ENCODE peak calls at places on chromosomes 2 and 18, in seven cellular contexts. One of them, this sample, is unnamed. For H3K4me1 and H3K27me3, the result is how much of the 10 kb centered on the place peaks cover.

GRCh38 chr2:36362291-36362690 is 6.7 kb downstream of the CRIM1 start:
- DNase-seq in uterus: no peak
- DNase-seq in mammary epithelial cell: peak
- DNase-seq in neuronal stem cell: no peak
- DNase-seq in ovary: no peak
- DNase-seq in Panc1: no peak
- DNase-seq in upper lobe of right lung: no peak
- DNase-seq in this sample: no peak

GRCh38 chr2:202032841-202033316 is 776 bp upstream of the FZD7 start:
- DNase-seq in mammary epithelial cell: peak
- DNase-seq in neuronal stem cell: peak
- DNase-seq in uterus: peak
- DNase-seq in Panc1: no peak
- DNase-seq in ovary: peak
- DNase-seq in upper lobe of right lung: peak
- DNase-seq in this sample: peak

GRCh38 chr2:207682557-207682956 is 28.9 kb upstream of the CCNYL1 start:
- DNase-seq in Panc1: no peak
- DNase-seq in upper lobe of right lung: no peak
- DNase-seq in uterus: no peak
- DNase-seq in neuronal stem cell: no peak
- DNase-seq in ovary: no peak
- DNase-seq in mammary epithelial cell: no peak
- DNase-seq in this sample: no peak

GRCh38 chr2:88081924-88082609 is 14.4 kb downstream of the SMYD1 start:
- DNase-seq in Panc1: no peak
- DNase-seq in mammary epithelial cell: no peak
- DNase-seq in upper lobe of right lung: no peak
- DNase-seq in uterus: no peak
- DNase-seq in neuronal stem cell: no peak
- DNase-seq in ovary: no peak
- DNase-seq in this sample: no peak

GRCh38 chr2:219168932-219169331 is 897 bp downstream of the SLC23A3 start:
- DNase-seq in Panc1: no peak
- DNase-seq in uterus: no peak
- DNase-seq in mammary epithelial cell: no peak
- DNase-seq in neuronal stem cell: no peak
- DNase-seq in upper lobe of right lung: no peak
- DNase-seq in ovary: peak
- DNase-seq in this sample: no peak

GRCh38 chr2:218400167-218400929 is 680 bp downstream of the CTDSP1 start:
- DNase-seq in upper lobe of right lung: peak
- DNase-seq in Panc1: no peak
- DNase-seq in neuronal stem cell: peak
- DNase-seq in mammary epithelial cell: peak
- DNase-seq in ovary: peak
- DNase-seq in uterus: peak
- DNase-seq in this sample: peak

GRCh38 chr2:112257575-112257974 is 2.7 kb upstream of the ZC3H8 start:
- DNase-seq in upper lobe of right lung: no peak
- DNase-seq in ovary: no peak
- DNase-seq in mammary epithelial cell: peak
- DNase-seq in Panc1: no peak
- DNase-seq in neuronal stem cell: no peak
- DNase-seq in uterus: no peak
- DNase-seq in this sample: no peak

GRCh38 chr2:232697807-232698110 is 628 bp downstream of the GIGYF2 start:
- DNase-seq in Panc1: no peak
- DNase-seq in mammary epithelial cell: no peak
- DNase-seq in ovary: no peak
- DNase-seq in upper lobe of right lung: no peak
- DNase-seq in neuronal stem cell: no peak
- DNase-seq in uterus: no peak
- DNase-seq in this sample: no peak

GRCh38 chr2:95268208-95269035 is 5.8 kb upstream of the PROM2 start:
- DNase-seq in Panc1: no peak
- DNase-seq in uterus: peak
- DNase-seq in ovary: no peak
- DNase-seq in mammary epithelial cell: no peak
- DNase-seq in upper lobe of right lung: peak
- DNase-seq in neuronal stem cell: no peak
- DNase-seq in this sample: peak

GRCh38 chr2:149860276-149860921 is 272.8 kb upstream of the MMADHC start:
- DNase-seq in upper lobe of right lung: no peak
- DNase-seq in mammary epithelial cell: no peak
- DNase-seq in uterus: peak
- DNase-seq in neuronal stem cell: no peak
- DNase-seq in Panc1: no peak
- DNase-seq in ovary: no peak
- DNase-seq in this sample: peak

GRCh38 chr18:13379062-13379800 is 160.7 kb downstream of the LDLRAD4 start:
- DNase-seq in mammary epithelial cell: no peak
- DNase-seq in uterus: no peak
- DNase-seq in upper lobe of right lung: no peak
- DNase-seq in neuronal stem cell: no peak
- DNase-seq in ovary: no peak
- DNase-seq in Panc1: no peak
- DNase-seq in this sample: no peak

GRCh38 chr2:200862532-200863000 is 1.9 kb downstream of the CLK1 start:
- DNase-seq in ovary: no peak
- DNase-seq in Panc1: no peak
- DNase-seq in upper lobe of right lung: no peak
- DNase-seq in mammary epithelial cell: peak
- DNase-seq in uterus: no peak
- DNase-seq in neuronal stem cell: no peak
- DNase-seq in this sample: no peak

GRCh38 chr18:41353726-41354125 is 601.3 kb upstream of the PIK3C3 start:
- DNase-seq in uterus: no peak
- DNase-seq in Panc1: no peak
- DNase-seq in upper lobe of right lung: no peak
- DNase-seq in ovary: no peak
- DNase-seq in mammary epithelial cell: no peak
- DNase-seq in neuronal stem cell: no peak
- DNase-seq in this sample: no peak

GRCh38 chr2:46333912-46334311 is 36.7 kb downstream of the EPAS1 start:
- DNase-seq in upper lobe of right lung: no peak
- DNase-seq in Panc1: no peak
- DNase-seq in mammary epithelial cell: no peak
- DNase-seq in uterus: no peak
- DNase-seq in ovary: no peak
- DNase-seq in neuronal stem cell: no peak
- DNase-seq in this sample: peak

GRCh38 chr18:25239636-25240468 is 112.1 kb downstream of the ZNF521 start:
- DNase-seq in neuronal stem cell: no peak
- DNase-seq in Panc1: no peak
- DNase-seq in mammary epithelial cell: no peak
- DNase-seq in uterus: no peak
- DNase-seq in upper lobe of right lung: no peak
- DNase-seq in ovary: no peak
- DNase-seq in this sample: no peak

GRCh38 chr18:25248755-25249154 is 103.2 kb downstream of the ZNF521 start:
- DNase-seq in mammary epithelial cell: no peak
- DNase-seq in upper lobe of right lung: no peak
- DNase-seq in Panc1: no peak
- DNase-seq in uterus: no peak
- DNase-seq in ovary: no peak
- DNase-seq in neuronal stem cell: no peak
- DNase-seq in this sample: no peak

GRCh38 chr18:25247725-25248124 is 104.2 kb downstream of the ZNF521 start:
- DNase-seq in ovary: no peak
- DNase-seq in neuronal stem cell: no peak
- DNase-seq in upper lobe of right lung: no peak
- DNase-seq in uterus: no peak
- DNase-seq in mammary epithelial cell: no peak
- DNase-seq in Panc1: no peak
- DNase-seq in this sample: no peak

GRCh38 chr18:25245299-25245698 is 106.7 kb downstream of the ZNF521 start:
- DNase-seq in mammary epithelial cell: no peak
- DNase-seq in uterus: no peak
- DNase-seq in neuronal stem cell: no peak
- DNase-seq in Panc1: no peak
- DNase-seq in upper lobe of right lung: no peak
- DNase-seq in ovary: no peak
- DNase-seq in this sample: no peak

GRCh38 chr18:25244170-25244569 is 107.8 kb downstream of the ZNF521 start:
- DNase-seq in Panc1: no peak
- DNase-seq in ovary: no peak
- DNase-seq in uterus: no peak
- DNase-seq in mammary epithelial cell: no peak
- DNase-seq in neuronal stem cell: no peak
- DNase-seq in upper lobe of right lung: no peak
- DNase-seq in this sample: no peak
- H3K4me1 ChIP-seq in Panc1: under half
- H3K4me1 ChIP-seq in ovary: under half
- H3K4me1 ChIP-seq in uterus: under half
- H3K4me1 ChIP-seq in mammary epithelial cell: under half
- H3K4me1 ChIP-seq in neuronal stem cell: under half
- H3K4me1 ChIP-seq in upper lobe of right lung: under half
- H3K4me1 ChIP-seq in this sample: under half

GRCh38 chr2:148599112-148599991 is 45.2 kb upstream of the EPC2 start:
- DNase-seq in mammary epithelial cell: no peak
- DNase-seq in uterus: no peak
- DNase-seq in neuronal stem cell: no peak
- DNase-seq in upper lobe of right lung: no peak
- DNase-seq in ovary: no peak
- DNase-seq in Panc1: no peak
- DNase-seq in this sample: no peak

GRCh38 chr2:148602918-148603561 is 41.5 kb upstream of the EPC2 start:
- DNase-seq in upper lobe of right lung: no peak
- DNase-seq in Panc1: no peak
- DNase-seq in uterus: no peak
- DNase-seq in ovary: no peak
- DNase-seq in neuronal stem cell: no peak
- DNase-seq in mammary epithelial cell: no peak
- DNase-seq in this sample: no peak

GRCh38 chr2:148604927-148605326 is 39.6 kb upstream of the EPC2 start:
- DNase-seq in mammary epithelial cell: peak
- DNase-seq in upper lobe of right lung: no peak
- DNase-seq in Panc1: no peak
- DNase-seq in uterus: no peak
- DNase-seq in neuronal stem cell: no peak
- DNase-seq in ovary: no peak
- DNase-seq in this sample: no peak

GRCh38 chr2:148607553-148607952 is 37.0 kb upstream of the EPC2 start:
- DNase-seq in upper lobe of right lung: no peak
- DNase-seq in neuronal stem cell: no peak
- DNase-seq in uterus: no peak
- DNase-seq in Panc1: no peak
- DNase-seq in ovary: no peak
- DNase-seq in mammary epithelial cell: peak
- DNase-seq in this sample: no peak

GRCh38 chr2:148603562-148603920 is 41.0 kb upstream of the EPC2 start:
- DNase-seq in upper lobe of right lung: no peak
- DNase-seq in mammary epithelial cell: no peak
- DNase-seq in neuronal stem cell: no peak
- DNase-seq in uterus: no peak
- DNase-seq in ovary: no peak
- DNase-seq in Panc1: no peak
- DNase-seq in this sample: no peak
- H3K27me3 ChIP-seq in upper lobe of right lung: under half
- H3K27me3 ChIP-seq in mammary epithelial cell: under half
- H3K27me3 ChIP-seq in neuronal stem cell: under half
- H3K27me3 ChIP-seq in uterus: under half
- H3K27me3 ChIP-seq in ovary: under half
- H3K27me3 ChIP-seq in Panc1: under half
- H3K27me3 ChIP-seq in this sample: under half

DNA sequence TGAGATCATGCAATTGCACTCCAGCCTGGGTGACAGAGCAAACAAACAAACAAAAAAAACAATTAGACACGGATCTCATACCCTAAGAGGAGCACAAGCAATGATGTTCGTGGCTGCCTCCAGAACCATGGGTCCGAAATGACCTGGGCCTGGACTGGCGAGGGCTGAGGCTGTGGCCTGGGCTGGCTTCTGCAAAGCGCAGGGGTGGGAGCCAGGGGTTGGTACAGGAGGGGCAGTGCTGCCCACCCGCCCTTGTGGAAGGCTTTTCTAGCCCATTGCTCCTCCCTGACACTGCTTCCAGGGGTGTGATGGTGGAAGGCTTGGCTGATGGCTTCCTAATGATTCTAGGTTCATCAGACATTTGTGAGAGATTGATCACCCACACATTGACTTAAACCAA is 167.8 kb downstream of the FHOD3 start:
- DNase-seq in uterus: no peak
- DNase-seq in upper lobe of right lung: no peak
- DNase-seq in Panc1: no peak
- DNase-seq in neuronal stem cell: no peak
- DNase-seq in ovary: no peak
- DNase-seq in mammary epithelial cell: no peak
- DNase-seq in this sample: no peak
- H3K4me1 ChIP-seq in uterus: under half
- H3K4me1 ChIP-seq in upper lobe of right lung: under half
- H3K4me1 ChIP-seq in Panc1: under half
- H3K4me1 ChIP-seq in neuronal stem cell: under half
- H3K4me1 ChIP-seq in ovary: under half
- H3K4me1 ChIP-seq in mammary epithelial cell: under half
- H3K4me1 ChIP-seq in this sample: under half

GRCh38 chr2:240032406-240033329 is 2.4 kb upstream of the OR6B2 start:
- DNase-seq in Panc1: no peak
- DNase-seq in neuronal stem cell: no peak
- DNase-seq in mammary epithelial cell: no peak
- DNase-seq in uterus: no peak
- DNase-seq in upper lobe of right lung: no peak
- DNase-seq in ovary: no peak
- DNase-seq in this sample: no peak
- H3K27me3 ChIP-seq in Panc1: under half
- H3K27me3 ChIP-seq in neuronal stem cell: under half
- H3K27me3 ChIP-seq in mammary epithelial cell: under half
- H3K27me3 ChIP-seq in uterus: under half
- H3K27me3 ChIP-seq in upper lobe of right lung: under half
- H3K27me3 ChIP-seq in ovary: under half
- H3K27me3 ChIP-seq in this sample: under half

DNA sequence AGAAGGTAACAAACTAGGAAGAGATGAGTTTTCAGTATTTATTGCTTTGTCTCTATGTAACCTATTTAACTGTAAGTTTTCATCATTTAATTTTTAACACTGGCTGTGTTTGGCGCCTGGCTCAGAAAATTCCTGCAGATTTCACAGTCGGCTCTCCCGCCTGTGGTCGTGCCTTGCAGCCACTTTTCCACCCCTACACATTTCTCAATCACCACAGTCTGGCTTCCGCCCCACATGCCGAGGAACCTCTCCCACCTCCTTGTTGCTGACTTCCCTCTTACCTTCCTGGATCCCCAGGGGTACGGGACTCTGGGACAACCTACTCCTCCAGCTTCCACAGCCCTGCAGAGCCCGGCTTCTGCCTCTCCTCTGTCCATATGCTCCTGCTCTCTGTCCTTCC is 41.6 kb upstream of the MGAT4A start:
- DNase-seq in upper lobe of right lung: no peak
- DNase-seq in Panc1: no peak
- DNase-seq in neuronal stem cell: no peak
- DNase-seq in ovary: no peak
- DNase-seq in mammary epithelial cell: no peak
- DNase-seq in uterus: no peak
- DNase-seq in this sample: no peak
- H3K4me1 ChIP-seq in upper lobe of right lung: under half
- H3K4me1 ChIP-seq in Panc1: under half
- H3K4me1 ChIP-seq in neuronal stem cell: under half
- H3K4me1 ChIP-seq in ovary: under half
- H3K4me1 ChIP-seq in mammary epithelial cell: under half
- H3K4me1 ChIP-seq in uterus: under half
- H3K4me1 ChIP-seq in this sample: under half

GRCh38 chr2:74597456-74597855 is 42.9 kb downstream of the DOK1 start:
- DNase-seq in upper lobe of right lung: no peak
- DNase-seq in uterus: no peak
- DNase-seq in ovary: no peak
- DNase-seq in neuronal stem cell: no peak
- DNase-seq in mammary epithelial cell: no peak
- DNase-seq in Panc1: no peak
- DNase-seq in this sample: no peak
- H3K27me3 ChIP-seq in upper lobe of right lung: under half
- H3K27me3 ChIP-seq in uterus: under half
- H3K27me3 ChIP-seq in ovary: under half
- H3K27me3 ChIP-seq in neuronal stem cell: under half
- H3K27me3 ChIP-seq in mammary epithelial cell: under half
- H3K27me3 ChIP-seq in Panc1: under half
- H3K27me3 ChIP-seq in this sample: under half